ENCODE peak calls at places on chromosome 10, in ten cellular contexts. K, H, P, U, X, Z, F, O, G and N are unnamed samples.
A peak's percentile ranks its signal among the peaks of the same experiment; 100 is the strongest.

GRCh38 chr10:70858759-70859158 is 29.6 kb downstream of the PCBD1 start:
- DNase-seq in K (no peak), X (no peak), G (no peak), O (no peak), H (no peak), P (no peak), U (no peak), F (no peak), Z (no peak), N (no peak)

GRCh38 chr10:43598447-43598846 is 7.8 kb upstream of the ZNF485 start:
- DNase-seq in P (no peak), F (no peak), H (no peak), U (no peak), X (no peak), O (no peak), G (no peak), Z (peak; percentile 59), K (no peak), N (no peak)

GRCh38 chr10:29699621-29700020 is 64.8 kb upstream of the SVIL start:
- DNase-seq in K (no peak), U (no peak), Z (no peak), X (no peak), H (no peak), F (no peak), P (no peak), G (no peak), O (no peak), N (no peak)

GRCh38 chr10:23081156-23081833 is 14.1 kb upstream of the MSRB2 start:
- DNase-seq in F (no peak), Z (no peak), P (no peak), K (no peak), H (no peak), U (no peak), O (no peak), X (no peak), G (no peak), N (no peak)

GRCh38 chr10:52778511-52779392 is 6.2 kb upstream of the MBL2 start:
- DNase-seq in H (peak; percentile 75), G (no peak), K (peak; percentile 67), Z (no peak), X (no peak), P (no peak), O (no peak), F (no peak), U (no peak), N (no peak)

GRCh38 chr10:69445094-69445493 is 6.2 kb upstream of the TSPAN15 start:
- DNase-seq in P (no peak), X (no peak), K (no peak), U (no peak), Z (no peak), O (no peak), G (no peak), H (no peak), F (no peak), N (no peak)

GRCh38 chr10:30784896-30785605 is 155.5 kb upstream of the LYZL2 start:
- DNase-seq in H (peak; percentile 85), Z (peak; percentile 89), X (peak; percentile 66), K (peak; percentile 96), O (peak; percentile 67), F (no peak), G (peak; percentile 92), U (peak; percentile 90), P (no peak), N (no peak)

GRCh38 chr10:85614566-85614965 is 752.0 kb downstream of the GRID1 start:
- DNase-seq in F (no peak), P (no peak), U (no peak), X (no peak), G (no peak), O (no peak), K (no peak), H (no peak), Z (no peak), N (no peak)

DNA sequence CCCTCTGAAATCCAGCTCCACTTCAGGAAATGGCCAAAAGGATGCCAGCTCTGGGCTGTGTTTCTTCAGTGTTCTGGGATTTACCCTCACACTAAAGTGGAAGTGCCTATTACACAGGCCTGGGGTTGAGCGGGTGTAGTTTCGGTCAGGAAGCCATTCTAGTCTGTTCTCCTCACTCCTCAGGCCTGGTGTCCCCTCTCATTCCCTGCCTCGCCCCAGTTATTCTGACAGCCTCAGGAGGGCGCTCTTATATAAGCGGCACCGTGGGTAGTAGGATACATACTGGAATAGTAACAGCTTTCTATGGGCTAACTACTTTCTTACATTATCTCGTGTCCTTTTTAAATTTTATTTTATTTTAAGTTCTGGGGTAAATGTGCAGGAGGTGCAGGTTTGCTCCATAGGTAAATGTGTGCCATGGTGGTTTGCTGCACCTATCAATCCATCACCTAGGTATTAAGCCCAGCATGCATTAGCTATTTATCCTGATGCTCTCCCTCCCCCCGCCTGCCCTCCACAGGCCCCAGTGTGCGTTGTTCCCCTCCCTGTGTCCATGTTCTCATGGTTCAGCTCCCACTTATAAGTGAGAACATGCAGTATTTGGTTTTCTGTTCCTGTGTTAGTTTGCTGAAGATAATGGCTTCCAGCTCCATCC is 12.2 kb upstream of the LGI1 start:
- DNase-seq in K (peak; percentile 78), O (no peak), Z (no peak), G (no peak), X (no peak), H (peak; percentile 68), F (no peak), U (no peak), P (peak; percentile 32), N (no peak)
- TF ChIP-seq CTCF in K (peak; percentile 90), O (peak; percentile 34), Z (peak; percentile 26), G (peak; percentile 43), X (peak; percentile 44), H (peak; percentile 56), F (peak; percentile 52), U (peak; percentile 25), P (peak; percentile 38), N (peak; percentile 80)

GRCh38 chr10:47361293-47361692 is 13.1 kb downstream of the RBP3 start:
- DNase-seq in P (peak; percentile 41), U (no peak), H (peak; percentile 89), X (peak; percentile 45), Z (peak; percentile 19), G (peak; percentile 50), F (no peak), O (peak; percentile 69), K (peak; percentile 84), N (peak; percentile 52)
- TF ChIP-seq CTCF in P (peak; percentile 58), U (peak; percentile 72), H (peak; percentile 84), X (peak; percentile 90), Z (peak; percentile 75), G (peak; percentile 51), F (peak; percentile 77), O (peak; percentile 51), K (peak; percentile 98), N (peak; percentile 84)

DNA sequence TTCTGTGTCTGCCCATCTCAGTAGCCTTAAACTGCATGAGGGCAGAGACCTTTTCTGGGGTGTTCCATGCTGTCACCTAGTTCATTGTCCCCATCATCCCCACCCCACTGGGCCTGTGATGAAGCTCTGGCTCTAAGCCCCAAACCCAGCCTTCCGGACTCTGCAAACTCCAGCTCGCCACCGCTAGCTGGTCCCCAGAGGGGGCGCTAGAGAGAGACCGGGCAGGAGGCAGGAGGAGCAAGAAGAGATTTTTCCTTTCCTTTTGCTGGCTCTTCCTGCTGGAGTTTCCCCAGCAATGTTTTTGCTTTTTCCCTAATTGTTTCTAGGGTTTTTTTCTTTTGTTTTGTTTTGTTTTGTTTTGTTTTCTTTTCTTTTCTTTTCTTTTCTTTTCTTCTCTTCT is 234.4 kb downstream of the TEX36 start:
- DNase-seq in P (peak; percentile 28), H (peak; percentile 83), O (no peak), X (no peak), U (peak; percentile 48), K (peak; percentile 79), F (no peak), Z (no peak), G (no peak), N (no peak)
- TF ChIP-seq CTCF in P (peak; percentile 48), H (peak; percentile 92), O (peak; percentile 16), X (peak; percentile 52), U (peak; percentile 38), K (peak; percentile 86), F (peak; percentile 53), Z (peak; percentile 38), G (peak; percentile 6), N (peak; percentile 63)

GRCh38 chr10:60207894-60208293 is 181.8 kb downstream of the ANK3 start:
- DNase-seq in U (no peak), K (no peak), X (no peak), G (no peak), O (no peak), F (no peak), Z (no peak), H (no peak), P (no peak), N (no peak)

GRCh38 chr10:60206735-60207134 is 182.9 kb downstream of the ANK3 start:
- DNase-seq in F (no peak), G (no peak), U (no peak), O (no peak), Z (no peak), K (no peak), H (no peak), X (no peak), P (no peak), N (no peak)

GRCh38 chr10:60200682-60201053 is 189.0 kb downstream of the ANK3 start:
- DNase-seq in G (no peak), O (no peak), H (no peak), P (no peak), U (no peak), X (no peak), K (no peak), Z (no peak), F (no peak), N (no peak)

GRCh38 chr10:60205741-60206140 is 183.9 kb downstream of the ANK3 start:
- DNase-seq in Z (no peak), X (no peak), H (no peak), P (no peak), F (no peak), G (no peak), O (no peak), U (no peak), K (no peak), N (no peak)

DNA sequence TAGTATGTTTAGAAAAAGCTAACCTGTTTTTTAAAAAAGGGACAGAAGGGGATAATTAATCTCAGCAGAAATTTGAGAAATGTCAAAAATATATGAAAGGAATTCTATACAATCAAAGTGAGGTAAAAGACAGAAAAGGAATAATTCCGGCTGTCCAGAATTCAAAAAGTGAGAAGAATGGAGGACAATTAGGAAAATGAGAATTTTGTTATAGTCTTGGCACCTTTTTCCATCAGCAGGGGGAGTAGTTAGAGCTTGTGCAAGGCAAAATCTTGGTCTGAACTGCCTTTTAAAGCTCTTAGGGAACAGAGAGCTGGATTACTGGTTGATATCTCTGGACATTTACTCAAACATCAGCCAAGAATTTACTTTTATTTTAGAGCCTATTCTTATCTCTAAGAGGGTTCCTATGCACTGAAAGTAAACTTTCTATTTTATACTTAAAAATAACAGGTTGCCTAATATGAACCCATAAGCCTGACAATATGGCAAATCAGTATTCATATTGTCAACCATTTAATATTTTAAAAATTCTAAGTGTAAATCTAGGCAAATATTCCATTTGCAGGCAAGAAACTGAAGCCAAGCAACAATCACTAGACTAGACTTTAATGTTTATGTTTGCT is 185.6 kb downstream of the ANK3 start:
- DNase-seq in O (peak; percentile 26), Z (no peak), P (peak; percentile 10), F (no peak), H (no peak), G (no peak), X (no peak), K (no peak), U (no peak), N (no peak)
- TF ChIP-seq CTCF in O (peak; percentile 19), Z (peak; percentile 63), P (peak; percentile 55), F (peak; percentile 62), H (no peak), G (peak; percentile 45), X (peak; percentile 69), K (peak; percentile 70), U (peak; percentile 70), N (peak; percentile 89)